ENCODE peak calls at places on chromosomes 7 and 10, in four cellular contexts. One of them, this sample, is unnamed. For H3K4me1 and H3K36me3, the result is how much of the 10 kb centered on the place peaks cover.

GRCh38 chr10:128102480-128103228 is 23.6 kb downstream of the MKI67 start:
- DNase-seq in astrocyte: no peak
- DNase-seq in MM.1S: no peak
- DNase-seq in IMR-90: no peak
- DNase-seq in this sample: peak

GRCh38 chr10:102963237-102963886 is 45.3 kb downstream of the CNNM2 start:
- DNase-seq in MM.1S: no peak
- DNase-seq in IMR-90: peak
- DNase-seq in astrocyte: no peak
- DNase-seq in this sample: no peak

GRCh38 chr7:157668221-157668883 is 331.5 kb downstream of the DNAJB6 start:
- DNase-seq in astrocyte: no peak
- DNase-seq in MM.1S: no peak
- DNase-seq in IMR-90: no peak
- DNase-seq in this sample: no peak

GRCh38 chr7:81645435-81645834 is 124.4 kb downstream of the HGF start:
- DNase-seq in IMR-90: no peak
- DNase-seq in astrocyte: no peak
- DNase-seq in MM.1S: peak
- DNase-seq in this sample: no peak

GRCh38 chr10:49617281-49618020 is 3.6 kb downstream of the CHAT start:
- DNase-seq in IMR-90: no peak
- DNase-seq in astrocyte: no peak
- DNase-seq in MM.1S: no peak
- DNase-seq in this sample: no peak

GRCh38 chr10:5975641-5976473 is 1.5 kb downstream of the IL15RA start:
- DNase-seq in IMR-90: peak
- DNase-seq in astrocyte: peak
- DNase-seq in MM.1S: peak
- DNase-seq in this sample: peak

GRCh38 chr10:28975891-28976471 is 298.7 kb downstream of the BAMBI start:
- DNase-seq in astrocyte: peak
- DNase-seq in MM.1S: no peak
- DNase-seq in IMR-90: peak
- DNase-seq in this sample: no peak

GRCh38 chr10:113911839-113912238 is 57.4 kb downstream of the NHLRC2 start:
- DNase-seq in astrocyte: no peak
- DNase-seq in IMR-90: no peak
- DNase-seq in MM.1S: no peak
- DNase-seq in this sample: no peak

GRCh38 chr10:114458955-114459354 is 54.7 kb upstream of the AFAP1L2 start:
- DNase-seq in IMR-90: peak
- DNase-seq in astrocyte: no peak
- DNase-seq in MM.1S: peak
- DNase-seq in this sample: peak

GRCh38 chr10:93742633-93743349 is 14.9 kb upstream of the LGI1 start:
- DNase-seq in IMR-90: no peak
- DNase-seq in astrocyte: no peak
- DNase-seq in MM.1S: peak
- DNase-seq in this sample: no peak

GRCh38 chr7:78675511-78675910 is 778.0 kb downstream of the MAGI2 start:
- DNase-seq in MM.1S: no peak
- DNase-seq in astrocyte: no peak
- DNase-seq in IMR-90: peak
- DNase-seq in this sample: no peak

GRCh38 chr10:28991738-28992270 is 297.1 kb upstream of the LYZL1 start:
- DNase-seq in MM.1S: peak
- DNase-seq in IMR-90: peak
- DNase-seq in astrocyte: peak
- DNase-seq in this sample: peak

GRCh38 chr7:24882989-24883631 is 96.9 kb downstream of the OSBPL3 start:
- DNase-seq in astrocyte: peak
- DNase-seq in IMR-90: peak
- DNase-seq in MM.1S: no peak
- DNase-seq in this sample: no peak

GRCh38 chr7:40232242-40232929 is 97.6 kb downstream of the SUGCT start:
- DNase-seq in MM.1S: peak
- DNase-seq in astrocyte: peak
- DNase-seq in IMR-90: peak
- DNase-seq in this sample: peak

GRCh38 chr7:66198956-66199355 is 6.2 kb upstream of the TPST1 start:
- DNase-seq in MM.1S: no peak
- DNase-seq in IMR-90: no peak
- DNase-seq in astrocyte: no peak
- DNase-seq in this sample: no peak

GRCh38 chr7:108234981-108235450 is 104.9 kb upstream of the LAMB4 start:
- DNase-seq in astrocyte: no peak
- DNase-seq in IMR-90: peak
- DNase-seq in MM.1S: peak
- DNase-seq in this sample: no peak

GRCh38 chr10:49023071-49023470 is 83.4 kb upstream of the LRRC18 start:
- DNase-seq in MM.1S: no peak
- DNase-seq in IMR-90: no peak
- DNase-seq in astrocyte: no peak
- DNase-seq in this sample: no peak

GRCh38 chr10:98125940-98126631 is 8.4 kb upstream of the R3HCC1L start:
- DNase-seq in astrocyte: no peak
- DNase-seq in MM.1S: no peak
- DNase-seq in IMR-90: no peak
- DNase-seq in this sample: no peak

GRCh38 chr10:72310636-72311035 is 36.9 kb downstream of the DDIT4 start:
- DNase-seq in IMR-90: peak
- DNase-seq in MM.1S: no peak
- DNase-seq in astrocyte: no peak
- DNase-seq in this sample: no peak

GRCh38 chr10:59684006-59684405 is 25.6 kb downstream of the SLC16A9 start:
- DNase-seq in IMR-90: no peak
- DNase-seq in astrocyte: no peak
- DNase-seq in MM.1S: no peak
- DNase-seq in this sample: no peak

DNA sequence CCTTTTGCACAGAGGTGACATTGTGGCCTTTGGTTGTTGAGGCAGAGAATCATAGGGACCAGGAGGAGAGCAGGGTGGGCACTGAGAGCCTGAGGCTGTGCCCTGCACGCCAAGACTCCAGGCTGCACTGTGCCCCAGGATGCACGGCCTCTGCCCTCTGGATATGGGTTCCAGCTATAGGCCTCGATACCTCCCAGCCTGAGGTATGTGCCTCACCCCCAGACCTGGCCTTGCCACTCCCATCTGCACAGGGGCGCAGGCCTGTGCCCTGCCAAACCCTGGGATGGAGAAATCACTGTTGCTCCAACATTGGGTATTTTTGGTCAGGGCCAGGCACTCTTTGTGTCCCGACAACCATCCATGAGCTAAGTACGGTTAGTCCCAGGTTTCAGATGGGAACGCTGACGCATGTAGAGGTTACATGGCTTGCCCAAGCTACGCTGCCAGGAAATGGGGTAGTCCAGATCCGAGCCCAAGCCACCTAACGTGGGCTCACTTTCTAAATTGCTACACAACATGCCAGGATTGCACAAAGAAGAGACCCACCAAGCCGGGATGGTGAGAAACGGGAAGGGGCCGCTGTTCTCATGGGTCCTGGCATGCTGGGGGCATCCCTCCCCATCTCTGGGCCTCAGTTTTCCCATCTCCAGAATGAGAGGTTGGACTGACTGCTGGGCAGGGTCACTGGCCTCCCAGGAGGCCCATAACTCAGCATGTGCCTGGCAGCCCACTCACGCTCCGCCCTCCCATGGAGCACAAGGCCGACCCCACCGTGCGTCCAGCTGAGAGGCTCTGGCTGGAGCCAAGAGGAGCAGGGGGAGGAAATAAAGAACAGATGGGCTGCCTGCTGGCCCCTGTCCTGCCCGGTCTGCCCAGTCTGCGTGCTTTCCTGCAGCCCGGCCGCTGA is 44.2 kb downstream of the ZCCHC24 start:
- DNase-seq in IMR-90: peak
- DNase-seq in astrocyte: no peak
- DNase-seq in MM.1S: no peak
- DNase-seq in this sample: no peak
- H3K4me1 ChIP-seq in IMR-90: half or more
- H3K4me1 ChIP-seq in astrocyte: half or more
- H3K4me1 ChIP-seq in MM.1S: under half
- H3K4me1 ChIP-seq in this sample: under half

DNA sequence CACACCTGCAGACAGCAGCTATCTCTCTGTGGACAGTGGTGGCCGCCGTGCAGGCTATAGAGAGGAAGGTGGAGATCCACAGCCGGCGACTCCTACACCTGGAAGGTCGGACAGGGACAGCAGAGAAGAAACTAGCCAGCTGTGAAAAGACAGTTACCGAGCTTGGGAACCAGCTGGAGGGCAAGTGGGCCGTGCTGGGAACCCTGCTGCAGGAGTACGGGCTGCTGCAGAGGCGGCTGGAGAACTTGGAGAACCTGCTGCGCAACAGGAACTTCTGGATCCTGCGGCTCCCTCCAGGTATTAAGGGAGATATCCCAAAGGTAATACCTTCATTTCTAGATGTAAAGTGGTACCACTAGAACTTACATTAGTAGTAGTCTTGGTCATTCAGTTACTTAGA is 6.8 kb downstream of the ZNF398 start:
- DNase-seq in IMR-90: no peak
- DNase-seq in MM.1S: no peak
- DNase-seq in astrocyte: no peak
- DNase-seq in this sample: no peak
- H3K36me3 ChIP-seq in IMR-90: under half
- H3K36me3 ChIP-seq in MM.1S: under half
- H3K36me3 ChIP-seq in astrocyte: under half
- H3K36me3 ChIP-seq in this sample: under half

GRCh38 chr10:33341638-33342037 is 7.2 kb upstream of the NRP1 start:
- DNase-seq in IMR-90: peak
- DNase-seq in MM.1S: no peak
- DNase-seq in astrocyte: peak
- DNase-seq in this sample: no peak
- H3K9ac ChIP-seq in IMR-90: no peak
- H3K9ac ChIP-seq in MM.1S: no peak
- H3K9ac ChIP-seq in astrocyte: peak
- H3K9ac ChIP-seq in this sample: no peak

GRCh38 chr10:124675824-124676223 is 68.4 kb downstream of the FAM53B start:
- DNase-seq in IMR-90: no peak
- DNase-seq in astrocyte: no peak
- DNase-seq in MM.1S: no peak
- DNase-seq in this sample: no peak

GRCh38 chr10:124675261-124675660 is 68.9 kb downstream of the FAM53B start:
- DNase-seq in IMR-90: no peak
- DNase-seq in MM.1S: no peak
- DNase-seq in astrocyte: no peak
- DNase-seq in this sample: no peak

GRCh38 chr10:124676416-124677062 is 67.6 kb downstream of the FAM53B start:
- DNase-seq in MM.1S: no peak
- DNase-seq in IMR-90: no peak
- DNase-seq in astrocyte: no peak
- DNase-seq in this sample: no peak

GRCh38 chr10:124677291-124677690 is 66.9 kb downstream of the FAM53B start:
- DNase-seq in MM.1S: no peak
- DNase-seq in astrocyte: no peak
- DNase-seq in IMR-90: no peak
- DNase-seq in this sample: no peak

GRCh38 chr10:124674768-124675222 is 69.4 kb downstream of the FAM53B start:
- DNase-seq in astrocyte: no peak
- DNase-seq in IMR-90: no peak
- DNase-seq in MM.1S: no peak
- DNase-seq in this sample: no peak
- H3K4me1 ChIP-seq in astrocyte: under half
- H3K4me1 ChIP-seq in IMR-90: under half
- H3K4me1 ChIP-seq in MM.1S: under half
- H3K4me1 ChIP-seq in this sample: under half

DNA sequence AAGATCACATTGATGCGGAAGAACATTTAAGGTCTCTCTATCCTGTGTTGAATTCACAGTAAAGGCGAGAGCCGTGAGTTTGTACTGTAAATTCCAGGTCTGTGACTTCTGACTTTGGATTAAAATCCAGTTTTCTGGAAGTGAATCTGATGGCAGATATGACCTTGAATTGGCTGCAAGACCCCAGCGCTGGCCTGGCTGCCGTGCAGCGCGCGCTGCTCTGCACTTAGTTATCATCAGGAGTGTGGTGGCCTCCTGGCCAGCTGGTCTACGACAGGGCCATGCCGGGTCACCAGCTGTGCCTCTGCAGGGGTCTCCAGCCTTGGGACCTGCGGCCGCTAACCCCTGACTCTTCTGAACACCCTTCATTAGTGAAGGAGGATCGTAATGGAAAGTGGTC is 190.7 kb upstream of the SH2B2 start:
- DNase-seq in IMR-90: no peak
- DNase-seq in MM.1S: no peak
- DNase-seq in astrocyte: no peak
- DNase-seq in this sample: peak
- H3K36me3 ChIP-seq in IMR-90: under half
- H3K36me3 ChIP-seq in MM.1S: under half
- H3K36me3 ChIP-seq in astrocyte: under half
- H3K36me3 ChIP-seq in this sample: under half

GRCh38 chr7:26153246-26153822 is 1.3 kb downstream of the NFE2L3 start:
- DNase-seq in MM.1S: peak
- DNase-seq in astrocyte: no peak
- DNase-seq in IMR-90: no peak
- DNase-seq in this sample: peak
- H3K9ac ChIP-seq in MM.1S: peak
- H3K9ac ChIP-seq in astrocyte: peak
- H3K9ac ChIP-seq in IMR-90: no peak
- H3K9ac ChIP-seq in this sample: peak

GRCh38 chr10:17989908-17990767 is 38.4 kb downstream of the SLC39A12 start:
- DNase-seq in MM.1S: no peak
- DNase-seq in IMR-90: peak
- DNase-seq in astrocyte: peak
- DNase-seq in this sample: no peak

GRCh38 chr10:17993361-17993760 is 41.6 kb downstream of the SLC39A12 start:
- DNase-seq in MM.1S: no peak
- DNase-seq in IMR-90: peak
- DNase-seq in astrocyte: peak
- DNase-seq in this sample: no peak

DNA sequence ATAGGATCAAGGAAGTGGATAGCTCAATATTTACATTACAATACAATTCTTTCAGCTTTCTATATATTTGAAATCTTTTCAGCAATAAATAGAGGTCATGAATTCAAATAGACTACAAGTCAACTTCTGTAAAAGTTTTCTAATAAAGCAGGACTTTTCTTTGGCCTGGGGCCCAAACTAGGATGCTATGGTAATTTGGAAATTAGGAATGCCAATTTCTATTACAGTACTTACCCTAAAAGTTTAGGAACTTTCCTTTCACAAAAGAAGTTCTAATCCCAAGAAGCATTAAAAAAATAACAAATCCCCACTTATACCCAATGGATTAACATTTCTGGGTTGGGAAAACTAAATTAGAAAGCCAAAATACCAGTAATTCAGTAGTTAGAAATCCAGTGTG is 40.5 kb downstream of the SLC39A12 start:
- DNase-seq in IMR-90: no peak
- DNase-seq in astrocyte: no peak
- DNase-seq in MM.1S: no peak
- DNase-seq in this sample: no peak
- H3K4me1 ChIP-seq in IMR-90: under half
- H3K4me1 ChIP-seq in astrocyte: under half
- H3K4me1 ChIP-seq in MM.1S: under half
- H3K4me1 ChIP-seq in this sample: under half

This sample was measured in colonic mucosa.